ENCODE peak calls at places on chromosomes 11 and 22, in five cellular contexts. S is vagina, O is brain microvascular endothelial cell, N is left lung, H is ovary. T is an unnamed sample.

GRCh38 chr11:69533296-69534165 is 52.1 kb downstream of the LINC01488 start:
- DNase-seq in S (no peak), O (no peak), N (no peak), H (no peak), T (no peak)

GRCh38 chr11:45423036-45423435 is 136.9 kb upstream of the SYT13 start:
- DNase-seq in S (no peak), O (no peak), N (no peak), H (no peak), T (no peak)

GRCh38 chr11:15761235-15761634 is 595.1 kb downstream of the SOX6 start:
- DNase-seq in S (no peak), O (no peak), N (no peak), H (no peak), T (no peak)

GRCh38 chr22:50222508-50222907 is 21.7 kb downstream of the SELENOO start:
- DNase-seq in S (no peak), O (no peak), N (no peak), H (no peak), T (no peak)

GRCh38 chr22:47128216-47129215 is 366.1 kb downstream of the TBC1D22A start:
- DNase-seq in S (no peak), O (no peak), N (no peak), H (no peak), T (no peak)

GRCh38 chr11:975824-976223 is 50.2 kb downstream of the AP2A2 start:
- DNase-seq in S (no peak), O (peak; percentile 22), N (no peak), H (no peak), T (peak; percentile 93)

GRCh38 chr11:60748821-60749220 is 7.8 kb upstream of the MS4A15 start:
- DNase-seq in S (no peak), O (no peak), N (no peak), H (no peak), T (no peak)

GRCh38 chr22:23397008-23397617 is 183.0 kb downstream of the IGLL1 start:
- DNase-seq in S (no peak), O (no peak), N (no peak), H (no peak), T (peak; percentile 38)

GRCh38 chr22:27241430-27242110 is 560.0 kb downstream of the MN1 start:
- DNase-seq in S (no peak), O (no peak), N (no peak), H (peak; percentile 52), T (no peak)

GRCh38 chr11:70098936-70099335 is 20.8 kb downstream of the ANO1 start:
- DNase-seq in S (no peak), O (no peak), N (no peak), H (no peak), T (no peak)

GRCh38 chr11:65072631-65072966 is 11.2 kb downstream of the CDCA5 start:
- DNase-seq in S (no peak), O (no peak), N (no peak), H (no peak), T (no peak)

GRCh38 chr11:71999360-71999759 is 651 bp downstream of the IL18BP start:
- DNase-seq in S (no peak), O (no peak), N (no peak), H (peak; percentile 63), T (no peak)

GRCh38 chr22:23058481-23059336 is 11.6 kb upstream of the GNAZ start:
- DNase-seq in S (peak; percentile 77), O (no peak), N (no peak), H (no peak), T (peak; percentile 4)

GRCh38 chr11:117809236-117810055 is 12.4 kb upstream of the DSCAML1 start:
- DNase-seq in S (no peak), O (peak; percentile 32), N (peak; percentile 71), H (peak; percentile 61), T (peak; percentile 88)

GRCh38 chr11:95499516-95500135 is 268.6 kb upstream of the SESN3 start:
- DNase-seq in S (no peak), O (no peak), N (no peak), H (no peak), T (no peak)

GRCh38 chr11:77316733-77317342 is 15.4 kb upstream of the GDPD4 start:
- DNase-seq in S (no peak), O (no peak), N (no peak), H (no peak), T (no peak)

GRCh38 chr22:49730656-49731055 is 97.0 kb downstream of the BRD1 start:
- DNase-seq in S (no peak), O (no peak), N (peak; percentile 24), H (no peak), T (no peak)

GRCh38 chr11:68150029-68150428 is 28.8 kb upstream of the CHKA start:
- DNase-seq in S (no peak), O (peak; percentile 67), N (peak; percentile 82), H (peak; percentile 57), T (no peak)

GRCh38 chr22:50191041-50191740 is 5.5 kb downstream of the TRABD start:
- DNase-seq in S (no peak), O (no peak), N (peak; percentile 79), H (no peak), T (no peak)

GRCh38 chr11:71200172-71200716 is 52.1 kb downstream of the SHANK2 start:
- DNase-seq in S (no peak), O (no peak), N (no peak), H (no peak), T (no peak)

GRCh38 chr11:106581399-106581798 is 436.9 kb downstream of the GUCY1A2 start:
- DNase-seq in S (no peak), O (no peak), N (no peak), H (no peak), T (no peak)

GRCh38 chr11:126193038-126193478 is 18.4 kb downstream of the RPUSD4 start:
- DNase-seq in S (no peak), O (no peak), N (no peak), H (no peak), T (peak; percentile 34)

GRCh38 chr11:69007978-69008381 is 5.1 kb downstream of the MRGPRF start:
- DNase-seq in S (no peak), O (no peak), N (no peak), H (peak; percentile 44), T (peak; percentile 44)

GRCh38 chr11:92838655-92839334 is 130.7 kb upstream of the MTNR1B start:
- DNase-seq in S (peak; percentile 14), O (peak; percentile 11), N (no peak), H (no peak), T (peak; percentile 47)

GRCh38 chr11:131668867-131669780 is 298.7 kb downstream of the NTM start:
- DNase-seq in S (no peak), O (peak; percentile 24), N (no peak), H (no peak), T (peak; percentile 84)

GRCh38 chr11:32435947-32436750 is 810 bp upstream of the WT1 start:
- DNase-seq in S (no peak), O (no peak), N (no peak), H (peak; percentile 84), T (peak; percentile 73)

GRCh38 chr22:44211946-44212930 is 31.5 kb downstream of the PARVG start:
- DNase-seq in S (peak; percentile 34), O (no peak), N (no peak), H (no peak), T (peak; percentile 8)

GRCh38 chr11:120637131-120637530 is 125.6 kb downstream of the GRIK4 start:
- DNase-seq in S (no peak), O (no peak), N (no peak), H (no peak), T (no peak)

GRCh38 chr11:83139310-83139709 is 17.6 kb upstream of the PCF11 start:
- DNase-seq in S (no peak), O (no peak), N (no peak), H (no peak), T (no peak)

GRCh38 chr11:72552399-72552910 is 118.1 kb upstream of the CLPB start:
- DNase-seq in S (no peak), O (no peak), N (no peak), H (no peak), T (no peak)

GRCh38 chr11:6418958-6419611 is at the start of gene APBB1:
- DNase-seq in S (no peak), O (peak; percentile 47), N (no peak), H (peak; percentile 77), T (peak; percentile 98)

GRCh38 chr22:46737976-46738641 is at the start of gene CERK:
- DNase-seq in S (no peak), O (no peak), N (peak; percentile 86), H (peak; percentile 88), T (peak; percentile 94)

GRCh38 chr22:46618667-46619066 is 1.5 kb upstream of the GRAMD4 start:
- DNase-seq in S (no peak), O (no peak), N (peak; percentile 76), H (no peak), T (no peak)

GRCh38 chr22:42434748-42435425 is 2.7 kb upstream of the NFAM1 start:
- DNase-seq in S (no peak), O (no peak), N (no peak), H (no peak), T (no peak)
- H3K4me3 ChIP-seq in S (no peak overlapping the region), O (no peak overlapping the region), N (no peak overlapping the region), H (no peak overlapping the region), T (no peak overlapping the region)

GRCh38 chr11:62805044-62805892 is at the start of gene NXF1:
- DNase-seq in S (no peak), O (peak; percentile 85), N (peak; percentile 95), H (peak; percentile 94), T (peak; percentile 99)

GRCh38 chr11:62799486-62799885 is 5.8 kb downstream of the NXF1 start:
- DNase-seq in S (no peak), O (no peak), N (no peak), H (no peak), T (no peak)

GRCh38 chr11:62796281-62796680 is 4.5 kb upstream of the TMEM223 start:
- DNase-seq in S (no peak), O (no peak), N (no peak), H (no peak), T (no peak)

GRCh38 chr11:62804310-62805043 is 763 bp downstream of the NXF1 start:
- DNase-seq in S (no peak), O (peak; percentile 29), N (no peak), H (no peak), T (no peak)

DNA sequence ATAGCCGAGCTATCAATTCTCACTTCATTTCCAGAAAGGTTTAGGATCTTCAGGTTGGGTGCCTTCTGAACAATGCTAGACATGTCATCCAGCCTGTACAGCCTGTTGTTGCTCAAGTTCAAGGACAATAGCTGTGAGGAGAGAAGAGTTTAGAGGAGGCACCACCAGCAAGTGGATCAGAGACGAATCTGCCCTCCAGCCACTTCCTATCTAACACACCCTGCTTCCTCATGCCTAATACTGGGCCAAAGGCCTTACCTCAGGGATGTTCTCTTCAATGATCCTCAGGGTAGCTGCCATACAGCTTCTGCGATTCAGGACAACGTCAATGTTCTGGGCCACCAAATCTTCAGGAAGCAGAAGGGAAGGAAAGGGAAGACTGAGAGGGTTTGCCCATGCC is 4.2 kb downstream of the NXF1 start:
- DNase-seq in S (no peak), O (no peak), N (no peak), H (no peak), T (no peak)
- H3K36me3 ChIP-seq in S (peaks cover 6% of the 10 kb centered on the region), O (peaks cover 64% of the 10 kb centered on the region), N (peaks cover 77% of the 10 kb centered on the region), H (no peaks in the 10 kb centered on the region), T (peaks cover 44% of the 10 kb centered on the region)

GRCh38 chr22:30804626-30805025 is 110.0 kb downstream of the OSBP2 start:
- DNase-seq in S (no peak), O (no peak), N (no peak), H (no peak), T (no peak)
- H3K4me3 ChIP-seq in S (no peak overlapping the region), O (no peak overlapping the region), N (no peak overlapping the region), H (no peak overlapping the region), T (no peak overlapping the region)

DNA sequence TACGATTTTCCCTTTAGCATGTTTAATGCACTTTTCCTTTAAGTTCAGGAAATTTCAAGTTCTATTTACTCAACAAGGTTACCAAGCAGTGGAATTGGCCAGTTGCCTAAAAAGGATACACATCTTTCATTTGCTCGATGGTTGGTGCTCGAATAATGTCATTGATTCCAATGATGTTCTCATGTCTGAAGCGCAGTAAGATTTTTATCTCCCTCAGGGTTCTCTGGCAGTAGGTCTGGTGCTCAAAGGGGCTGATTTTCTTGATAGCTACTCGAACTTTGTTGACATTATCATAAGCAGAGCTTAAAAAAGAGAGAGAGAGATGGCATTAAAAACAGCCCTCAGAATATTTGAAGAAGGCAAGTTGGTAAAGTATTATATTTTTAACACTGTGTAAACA is 59.9 kb downstream of the MAPK1 start:
- DNase-seq in S (no peak), O (no peak), N (no peak), H (no peak), T (no peak)
- H3K36me3 ChIP-seq in S (no peaks in the 10 kb centered on the region), O (peaks cover 34% of the 10 kb centered on the region), N (peaks cover 50% of the 10 kb centered on the region), H (no peaks in the 10 kb centered on the region), T (peaks cover 16% of the 10 kb centered on the region)

T was measured in H7.